ENCODE peak calls at places on chromosome 3, in ten cellular contexts. N is GM12865, O is fibroblast of pulmonary artery, A is astrocyte of the spinal cord, H is astrocyte, J is OCI-LY7, S is AG09309, T is right atrium auricular region, D is fibroblast of the aortic adventitia, M is psoas muscle. Z is an unnamed sample.

GRCh38 chr3:15553749-15554148 is 32.2 kb upstream of the COLQ start:
- DNase-seq in A (no peak), D (no peak), T (no peak), J (no peak), O (no peak), N (no peak), S (no peak), H (no peak), M (no peak), Z (no peak)

GRCh38 chr3:120177151-120177550 is 82.9 kb upstream of the GSK3B start:
- DNase-seq in A (peak), H (peak), N (no peak), T (peak), J (no peak), S (no peak), O (peak), M (peak), D (peak), Z (peak)

GRCh38 chr3:71876706-71877105 is 91.8 kb upstream of the PROK2 start:
- DNase-seq in D (no peak), N (no peak), A (no peak), H (no peak), S (no peak), T (no peak), M (no peak), O (no peak), J (no peak), Z (no peak)

GRCh38 chr3:194069421-194070219 is 66.3 kb upstream of the HES1 start:
- DNase-seq in A (no peak), M (no peak), H (peak), N (no peak), J (no peak), S (peak), O (peak), D (peak), T (no peak), Z (no peak)

GRCh38 chr3:17023006-17023664 is 138.4 kb downstream of the PLCL2 start:
- DNase-seq in D (no peak), M (no peak), H (peak), A (peak), J (no peak), O (peak), S (no peak), N (peak), T (no peak), Z (no peak)

GRCh38 chr3:169964176-169964575 is 2.4 kb upstream of the SEC62 start:
- DNase-seq in M (no peak), S (no peak), T (no peak), A (no peak), J (no peak), D (peak), O (peak), H (peak), N (no peak), Z (no peak)

GRCh38 chr3:102529452-102529851 is 94.6 kb downstream of the ZPLD1 start:
- DNase-seq in N (peak), M (no peak), H (no peak), O (peak), A (peak), J (peak), D (peak), S (no peak), T (no peak), Z (no peak)

GRCh38 chr3:132549169-132549568 is 47.9 kb upstream of the ACKR4 start:
- DNase-seq in N (no peak), T (no peak), O (no peak), S (no peak), D (no peak), H (no peak), A (no peak), J (no peak), M (no peak), Z (no peak)

GRCh38 chr3:89851974-89852621 is 744.7 kb downstream of the EPHA3 start:
- DNase-seq in D (peak), J (peak), S (no peak), H (peak), T (no peak), A (peak), M (no peak), O (peak), N (no peak), Z (peak)

GRCh38 chr3:22245817-22246583 is 495.0 kb upstream of the ZNF385D start:
- DNase-seq in O (no peak), D (no peak), N (no peak), H (no peak), A (no peak), M (no peak), J (no peak), S (no peak), T (no peak), Z (no peak)

GRCh38 chr3:129439381-129439816 is 349 bp downstream of the MBD4 start:
- DNase-seq in T (peak), M (peak), D (no peak), S (no peak), J (peak), N (peak), O (no peak), H (no peak), A (peak), Z (no peak)

GRCh38 chr3:126111566-126112475 is 27.9 kb upstream of the SLC41A3 start:
- DNase-seq in M (no peak), N (no peak), A (no peak), D (no peak), H (no peak), S (no peak), T (no peak), O (no peak), J (no peak), Z (no peak)

GRCh38 chr3:49998326-49998725 is 58.4 kb downstream of the RBM6 start:
- DNase-seq in N (no peak), J (no peak), T (no peak), M (no peak), D (peak), A (peak), O (peak), H (peak), S (peak), Z (peak)

GRCh38 chr3:99321261-99321660 is 317.1 kb upstream of the COL8A1 start:
- DNase-seq in N (no peak), M (no peak), A (no peak), H (no peak), S (no peak), D (no peak), J (no peak), T (no peak), O (no peak), Z (no peak)

GRCh38 chr3:169430687-169431404 is 232.7 kb downstream of the MECOM start:
- DNase-seq in T (no peak), N (peak), A (peak), M (no peak), J (peak), D (peak), O (peak), S (peak), H (peak), Z (no peak)

GRCh38 chr3:188595890-188596376 is 442.0 kb downstream of the LPP start:
- DNase-seq in A (peak), D (peak), J (no peak), O (peak), T (no peak), M (no peak), N (no peak), S (peak), H (peak), Z (peak)

GRCh38 chr3:138845771-138846173 is 11.0 kb upstream of the PIK3CB start:
- DNase-seq in O (no peak), H (no peak), S (no peak), J (no peak), M (no peak), N (no peak), A (no peak), T (no peak), D (no peak), Z (no peak)

GRCh38 chr3:193605876-193606275 is 12.9 kb downstream of the OPA1 start:
- DNase-seq in M (no peak), T (peak), O (peak), A (peak), S (peak), N (peak), H (peak), D (peak), J (peak), Z (no peak)

GRCh38 chr3:153215971-153216370 is 53.9 kb downstream of the RAP2B start:
- DNase-seq in M (no peak), N (no peak), T (no peak), S (no peak), J (no peak), H (no peak), O (peak), A (peak), D (peak), Z (no peak)

GRCh38 chr3:58383476-58383875 is 50.2 kb downstream of the PDHB start:
- DNase-seq in H (peak), S (no peak), T (no peak), M (no peak), O (peak), N (no peak), J (no peak), D (peak), A (peak), Z (no peak)

GRCh38 chr3:182793663-182794454 is 555 bp downstream of the ATP11B start:
- DNase-seq in N (peak), A (peak), M (peak), O (peak), T (no peak), D (peak), S (no peak), H (peak), J (peak), Z (no peak)

GRCh38 chr3:10505791-10506585 is 602 bp upstream of the ATP2B2 start:
- DNase-seq in N (no peak), M (no peak), J (no peak), A (no peak), H (no peak), S (no peak), T (no peak), O (no peak), D (no peak), Z (no peak)

GRCh38 chr3:187198490-187198889 is 1.2 kb downstream of the RTP1 start:
- DNase-seq in S (no peak), T (no peak), J (no peak), M (no peak), A (no peak), H (no peak), D (no peak), O (no peak), N (peak), Z (no peak)

GRCh38 chr3:171125010-171125409 is 98.5 kb upstream of the SLC2A2 start:
- DNase-seq in H (peak), A (no peak), O (peak), M (no peak), S (no peak), N (no peak), T (no peak), J (no peak), D (peak), Z (no peak)

GRCh38 chr3:148882288-148882687 is 17.2 kb downstream of the CPA3 start:
- DNase-seq in T (no peak), H (peak), J (no peak), D (peak), M (no peak), A (peak), O (peak), N (no peak), S (no peak), Z (no peak)

GRCh38 chr3:8652323-8652987 is 7.9 kb upstream of the SSUH2 start:
- DNase-seq in N (no peak), T (no peak), S (no peak), D (no peak), M (no peak), J (no peak), O (no peak), A (no peak), H (no peak), Z (no peak)

GRCh38 chr3:71728632-71729342 is 3.6 kb upstream of the EIF4E3 start:
- DNase-seq in M (no peak), O (no peak), A (no peak), H (peak), J (peak), S (no peak), N (peak), T (no peak), D (no peak), Z (no peak)

GRCh38 chr3:1190576-1190975 is 97.8 kb downstream of the CNTN6 start:
- DNase-seq in O (peak), A (peak), J (no peak), H (peak), T (no peak), S (no peak), D (no peak), M (no peak), N (no peak), Z (no peak)

GRCh38 chr3:34077796-34078195 is 279.4 kb downstream of the PDCD6IP start:
- DNase-seq in H (no peak), O (no peak), N (peak), A (no peak), J (no peak), D (no peak), T (no peak), S (no peak), M (no peak), Z (no peak)

GRCh38 chr3:127970966-127971592 is 56.0 kb downstream of the KBTBD12 start:
- DNase-seq in A (peak), N (peak), J (peak), S (no peak), H (peak), T (no peak), D (peak), M (no peak), O (peak), Z (peak)

GRCh38 chr3:123406598-123406997 is 42.3 kb downstream of the ADCY5 start:
- DNase-seq in O (no peak), H (no peak), T (peak), N (no peak), M (peak), S (no peak), J (no peak), A (no peak), D (no peak), Z (no peak)

GRCh38 chr3:109228391-109229080 is 87.8 kb downstream of the DPPA2 start:
- DNase-seq in J (no peak), T (no peak), M (no peak), S (no peak), D (no peak), N (no peak), A (no peak), H (no peak), O (no peak), Z (no peak)

GRCh38 chr3:139292192-139292591 is 51.6 kb upstream of the MRPS22 start:
- DNase-seq in M (no peak), S (no peak), D (no peak), T (no peak), N (no peak), J (no peak), A (no peak), H (no peak), O (no peak), Z (no peak)

GRCh38 chr3:116864627-116864927 is 155.0 kb downstream of the TUSC7 start:
- DNase-seq in S (no peak), A (no peak), O (no peak), J (no peak), D (no peak), M (no peak), T (no peak), N (no peak), H (no peak), Z (no peak)

GRCh38 chr3:116863270-116863770 is 153.7 kb downstream of the TUSC7 start:
- DNase-seq in D (no peak), J (no peak), S (no peak), H (no peak), A (no peak), O (no peak), M (no peak), N (no peak), T (no peak), Z (no peak)

DNA sequence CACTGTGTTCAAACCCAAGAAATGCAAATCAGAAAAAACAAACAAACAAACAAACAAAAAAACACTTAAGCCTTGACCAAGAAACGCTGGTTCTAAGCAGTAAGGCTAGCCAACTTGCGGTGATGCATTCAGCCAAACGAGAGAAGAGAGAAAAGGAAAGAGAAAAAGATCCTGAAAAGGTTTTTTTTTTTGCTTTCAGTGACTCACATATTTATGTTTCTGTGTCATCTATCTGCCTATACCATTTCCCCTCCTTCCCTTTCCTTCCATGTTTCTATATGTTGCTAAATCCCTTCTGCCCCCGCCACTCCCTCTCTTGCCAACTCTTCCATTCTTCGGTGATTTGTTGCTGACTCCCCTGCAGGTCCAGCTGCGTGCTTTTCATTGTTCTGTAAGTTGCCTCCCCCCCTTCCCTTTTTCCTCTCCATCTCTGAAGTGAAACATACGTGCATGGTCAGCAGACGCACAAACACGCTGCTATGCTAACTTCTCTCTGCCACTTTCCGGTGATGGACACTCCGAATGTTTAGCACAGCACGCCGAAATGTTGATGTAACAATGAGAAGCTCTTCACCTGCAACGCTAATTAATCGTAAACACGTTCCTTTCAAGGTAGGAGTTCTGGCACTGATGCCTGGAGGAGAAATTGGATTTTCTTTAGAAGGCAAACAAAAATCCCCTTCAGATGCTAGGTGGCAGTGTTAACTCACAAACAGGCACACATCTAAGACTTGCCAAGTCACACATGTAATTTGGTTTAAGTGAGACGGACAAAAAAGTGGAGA is 154.5 kb downstream of the TUSC7 start:
- DNase-seq in N (peak), D (peak), T (no peak), M (no peak), A (peak), S (no peak), O (peak), J (peak), H (peak), Z (peak)
- TF ChIP-seq CTCF in N (peak), D (peak), T (peak), M (no peak), A (peak), S (no peak), O (peak), J (peak), H (peak), Z (no peak)

GRCh38 chr3:113839551-113839950 is 963 bp downstream of the GRAMD1C start:
- DNase-seq in D (no peak), H (no peak), A (no peak), J (no peak), O (no peak), N (no peak), T (no peak), M (no peak), S (no peak), Z (no peak)
- H3K4me3 ChIP-seq in D (peak), H (peak), A (peak), J (peak), O (peak), N (peak), T (no peak), M (no peak), S (no peak), Z (peak)

DNA sequence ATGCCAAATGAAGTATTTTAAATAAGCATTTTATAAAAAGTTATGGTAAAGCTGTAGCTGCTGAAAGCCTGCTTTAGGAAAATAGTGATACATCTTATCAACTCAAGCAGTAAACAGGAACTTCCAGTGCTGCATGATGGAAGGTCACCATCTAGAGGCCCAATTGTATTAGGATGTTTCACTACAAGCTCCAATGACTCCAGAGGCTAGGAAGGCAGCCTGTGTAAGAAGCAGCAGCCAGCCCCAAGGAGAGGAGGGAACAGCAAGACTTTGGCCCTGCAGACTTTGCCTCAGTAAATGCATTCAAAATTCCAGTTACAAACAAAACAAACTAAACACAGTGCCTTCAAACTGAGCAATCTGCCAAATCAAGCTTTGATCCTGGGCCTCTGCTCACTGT is 32.1 kb downstream of the ILDR1 start:
- DNase-seq in N (no peak), O (peak), M (no peak), H (no peak), A (no peak), T (no peak), S (no peak), D (no peak), J (peak), Z (no peak)
- TF ChIP-seq CTCF in N (no peak), O (no peak), M (no peak), H (no peak), A (no peak), T (peak), S (no peak), D (no peak), J (peak), Z (no peak)

GRCh38 chr3:112303811-112304325 is 9.9 kb upstream of the SLC9C1 start:
- DNase-seq in D (peak), T (no peak), H (peak), J (peak), A (peak), S (no peak), M (no peak), O (peak), N (peak), Z (no peak)
- H3K4me3 ChIP-seq in D (peak), T (peak), H (peak), J (peak), A (peak), S (peak), M (peak), O (peak), N (peak), Z (peak)

GRCh38 chr3:135229018-135229495 is 434.0 kb downstream of the EPHB1 start:
- DNase-seq in T (no peak), A (no peak), O (no peak), N (no peak), D (no peak), M (peak), J (no peak), H (no peak), S (no peak), Z (no peak)
- TF ChIP-seq CTCF in T (peak), A (no peak), O (no peak), N (no peak), D (no peak), M (peak), J (no peak), H (no peak), S (no peak), Z (no peak)

GRCh38 chr3:108099679-108100428 is 9.0 kb upstream of the CD47 start:
- DNase-seq in H (no peak), D (no peak), O (no peak), A (no peak), S (no peak), T (no peak), N (peak), M (no peak), J (no peak), Z (no peak)
- H3K4me3 ChIP-seq in H (no peak), D (no peak), O (no peak), A (no peak), S (no peak), T (no peak), N (no peak), M (no peak), J (no peak), Z (no peak)

Z was measured in HFF-Myc.